ENCODE peak calls at places on chromosomes 4 and X, in six cellular contexts. One of them, this sample, is unnamed.

GRCh38 chr4:113952452-113953029 is 26.9 kb downstream of the ARSJ start:
- DNase-seq in progenitor cell of endocrine pancreas: peak
- DNase-seq in RKO: peak
- DNase-seq in A172: peak
- DNase-seq in HCEC 1CT: peak
- DNase-seq in MCF 10A: peak
- DNase-seq in this sample: no peak

GRCh38 chr4:82599336-82599735 is 37.5 kb upstream of the TMEM150C start:
- DNase-seq in RKO: no peak
- DNase-seq in HCEC 1CT: no peak
- DNase-seq in MCF 10A: peak
- DNase-seq in progenitor cell of endocrine pancreas: no peak
- DNase-seq in A172: no peak
- DNase-seq in this sample: no peak

GRCh38 chrX:129566081-129566480 is 26.0 kb downstream of the OCRL start:
- DNase-seq in HCEC 1CT: no peak
- DNase-seq in MCF 10A: no peak
- DNase-seq in A172: no peak
- DNase-seq in RKO: no peak
- DNase-seq in progenitor cell of endocrine pancreas: no peak
- DNase-seq in this sample: no peak

GRCh38 chr4:4334798-4335520 is 44.9 kb downstream of the ZBTB49 start:
- DNase-seq in HCEC 1CT: peak
- DNase-seq in A172: peak
- DNase-seq in progenitor cell of endocrine pancreas: peak
- DNase-seq in MCF 10A: peak
- DNase-seq in RKO: peak
- DNase-seq in this sample: no peak

GRCh38 chrX:153944140-153944799 is at the start of gene RENBP:
- DNase-seq in HCEC 1CT: no peak
- DNase-seq in MCF 10A: no peak
- DNase-seq in RKO: no peak
- DNase-seq in A172: no peak
- DNase-seq in progenitor cell of endocrine pancreas: no peak
- DNase-seq in this sample: no peak

GRCh38 chr4:101224358-101225218 is 122.7 kb downstream of the PPP3CA start:
- DNase-seq in HCEC 1CT: no peak
- DNase-seq in progenitor cell of endocrine pancreas: no peak
- DNase-seq in RKO: no peak
- DNase-seq in MCF 10A: no peak
- DNase-seq in A172: no peak
- DNase-seq in this sample: no peak

GRCh38 chrX:57528670-57529255 is 63.0 kb upstream of the ZXDB start:
- DNase-seq in A172: no peak
- DNase-seq in RKO: peak
- DNase-seq in progenitor cell of endocrine pancreas: no peak
- DNase-seq in HCEC 1CT: no peak
- DNase-seq in MCF 10A: peak
- DNase-seq in this sample: no peak

GRCh38 chrX:74514384-74514783 is 93.1 kb downstream of the SLC16A2 start:
- DNase-seq in A172: no peak
- DNase-seq in progenitor cell of endocrine pancreas: no peak
- DNase-seq in RKO: no peak
- DNase-seq in MCF 10A: peak
- DNase-seq in HCEC 1CT: no peak
- DNase-seq in this sample: no peak

GRCh38 chr4:37685726-37686372 is 327 bp downstream of the RELL1 start:
- DNase-seq in RKO: peak
- DNase-seq in HCEC 1CT: peak
- DNase-seq in A172: no peak
- DNase-seq in MCF 10A: peak
- DNase-seq in progenitor cell of endocrine pancreas: no peak
- DNase-seq in this sample: no peak

GRCh38 chrX:153845195-153845594 is 14.9 kb upstream of the PDZD4 start:
- DNase-seq in progenitor cell of endocrine pancreas: no peak
- DNase-seq in A172: no peak
- DNase-seq in RKO: no peak
- DNase-seq in MCF 10A: no peak
- DNase-seq in HCEC 1CT: no peak
- DNase-seq in this sample: no peak

GRCh38 chrX:19616959-19617358 is 101.7 kb upstream of the MAP3K15 start:
- DNase-seq in progenitor cell of endocrine pancreas: no peak
- DNase-seq in HCEC 1CT: no peak
- DNase-seq in A172: no peak
- DNase-seq in RKO: no peak
- DNase-seq in MCF 10A: no peak
- DNase-seq in this sample: no peak

GRCh38 chr4:82667761-82668505 is 106.1 kb upstream of the TMEM150C start:
- DNase-seq in RKO: no peak
- DNase-seq in A172: peak
- DNase-seq in HCEC 1CT: no peak
- DNase-seq in progenitor cell of endocrine pancreas: no peak
- DNase-seq in MCF 10A: no peak
- DNase-seq in this sample: no peak

GRCh38 chr4:25928320-25928955 is 14.4 kb downstream of the SMIM20 start:
- DNase-seq in A172: no peak
- DNase-seq in MCF 10A: no peak
- DNase-seq in RKO: no peak
- DNase-seq in progenitor cell of endocrine pancreas: no peak
- DNase-seq in HCEC 1CT: no peak
- DNase-seq in this sample: no peak

GRCh38 chr4:167000141-167000852 is 234.0 kb downstream of the SPOCK3 start:
- DNase-seq in A172: peak
- DNase-seq in RKO: no peak
- DNase-seq in MCF 10A: peak
- DNase-seq in HCEC 1CT: peak
- DNase-seq in progenitor cell of endocrine pancreas: no peak
- DNase-seq in this sample: no peak

GRCh38 chrX:19595036-19595435 is 79.7 kb upstream of the MAP3K15 start:
- DNase-seq in progenitor cell of endocrine pancreas: no peak
- DNase-seq in A172: no peak
- DNase-seq in HCEC 1CT: no peak
- DNase-seq in MCF 10A: no peak
- DNase-seq in RKO: no peak
- DNase-seq in this sample: no peak

GRCh38 chrX:1618689-1619088 is 3.8 kb downstream of the ASMT start:
- DNase-seq in progenitor cell of endocrine pancreas: no peak
- DNase-seq in HCEC 1CT: no peak
- DNase-seq in MCF 10A: no peak
- DNase-seq in A172: no peak
- DNase-seq in RKO: peak
- DNase-seq in this sample: no peak

GRCh38 chr4:181745933-181746627 is 497.1 kb upstream of the TENM3 start:
- DNase-seq in RKO: no peak
- DNase-seq in HCEC 1CT: no peak
- DNase-seq in A172: no peak
- DNase-seq in MCF 10A: no peak
- DNase-seq in progenitor cell of endocrine pancreas: no peak
- DNase-seq in this sample: no peak

GRCh38 chr4:138329506-138330070 is 87.4 kb upstream of the SLC7A11 start:
- DNase-seq in progenitor cell of endocrine pancreas: no peak
- DNase-seq in HCEC 1CT: no peak
- DNase-seq in A172: no peak
- DNase-seq in MCF 10A: no peak
- DNase-seq in RKO: no peak
- DNase-seq in this sample: no peak

GRCh38 chr4:55865228-55865806 is 11.9 kb downstream of the EXOC1 start:
- DNase-seq in MCF 10A: peak
- DNase-seq in A172: peak
- DNase-seq in RKO: peak
- DNase-seq in HCEC 1CT: peak
- DNase-seq in progenitor cell of endocrine pancreas: no peak
- DNase-seq in this sample: peak

This sample was measured in non-pigmented ciliary epithelial cell.